ENCODE peak calls at places on chromosome 5, in ten cellular contexts. One of them, this sample, is unnamed.

GRCh38 chr5:172830876-172831662 is 3.0 kb upstream of the ERGIC1 start:
- DNase-seq in ACHN: no peak
- DNase-seq in type B pancreatic cell: no peak
- DNase-seq in HT1080: peak; percentile 77
- DNase-seq in activated CD8-positive, alpha-beta T cell treated with anti-CD3 and anti-CD28 coated beads, Interleukin-2, amount 10 ng/mL, durations not matched to agents 7 days and 5 days: no peak
- DNase-seq in DMS 273 treated with DMSO at 0.1 percent for 48 hours: no peak
- DNase-seq in EH: peak; percentile 86
- DNase-seq in sciatic nerve: peak; percentile 51
- DNase-seq in amygdala: no peak
- DNase-seq in central memory CD8-positive, alpha-beta T cell: no peak
- DNase-seq in this sample: no peak

GRCh38 chr5:178425621-178426068 is 164.5 kb downstream of the COL23A1 start:
- DNase-seq in amygdala: no peak
- DNase-seq in DMS 273 treated with DMSO at 0.1 percent for 48 hours: no peak
- DNase-seq in EH: no peak
- DNase-seq in activated CD8-positive, alpha-beta T cell treated with anti-CD3 and anti-CD28 coated beads, Interleukin-2, amount 10 ng/mL, durations not matched to agents 7 days and 5 days: no peak
- DNase-seq in HT1080: no peak
- DNase-seq in central memory CD8-positive, alpha-beta T cell: no peak
- DNase-seq in type B pancreatic cell: no peak
- DNase-seq in sciatic nerve: no peak
- DNase-seq in ACHN: no peak
- DNase-seq in this sample: no peak

GRCh38 chr5:124773291-124774001 is 27.0 kb upstream of the ZNF608 start:
- DNase-seq in ACHN: no peak
- DNase-seq in type B pancreatic cell: no peak
- DNase-seq in central memory CD8-positive, alpha-beta T cell: no peak
- DNase-seq in HT1080: no peak
- DNase-seq in DMS 273 treated with DMSO at 0.1 percent for 48 hours: no peak
- DNase-seq in activated CD8-positive, alpha-beta T cell treated with anti-CD3 and anti-CD28 coated beads, Interleukin-2, amount 10 ng/mL, durations not matched to agents 7 days and 5 days: no peak
- DNase-seq in amygdala: no peak
- DNase-seq in EH: no peak
- DNase-seq in sciatic nerve: no peak
- DNase-seq in this sample: no peak

GRCh38 chr5:177519463-177520235 is 2.9 kb upstream of the DDX41 start:
- DNase-seq in central memory CD8-positive, alpha-beta T cell: no peak
- DNase-seq in type B pancreatic cell: no peak
- DNase-seq in amygdala: no peak
- DNase-seq in activated CD8-positive, alpha-beta T cell treated with anti-CD3 and anti-CD28 coated beads, Interleukin-2, amount 10 ng/mL, durations not matched to agents 7 days and 5 days: no peak
- DNase-seq in EH: no peak
- DNase-seq in ACHN: no peak
- DNase-seq in HT1080: no peak
- DNase-seq in DMS 273 treated with DMSO at 0.1 percent for 48 hours: no peak
- DNase-seq in sciatic nerve: no peak
- DNase-seq in this sample: no peak

GRCh38 chr5:142125378-142125777 is 16.8 kb downstream of the NDFIP1 start:
- DNase-seq in EH: no peak
- DNase-seq in HT1080: no peak
- DNase-seq in sciatic nerve: no peak
- DNase-seq in amygdala: no peak
- DNase-seq in DMS 273 treated with DMSO at 0.1 percent for 48 hours: no peak
- DNase-seq in central memory CD8-positive, alpha-beta T cell: no peak
- DNase-seq in type B pancreatic cell: no peak
- DNase-seq in ACHN: no peak
- DNase-seq in activated CD8-positive, alpha-beta T cell treated with anti-CD3 and anti-CD28 coated beads, Interleukin-2, amount 10 ng/mL, durations not matched to agents 7 days and 5 days: no peak
- DNase-seq in this sample: no peak

GRCh38 chr5:169923988-169924387 is 56.3 kb downstream of the INSYN2B start:
- DNase-seq in type B pancreatic cell: no peak
- DNase-seq in EH: no peak
- DNase-seq in HT1080: no peak
- DNase-seq in ACHN: no peak
- DNase-seq in central memory CD8-positive, alpha-beta T cell: no peak
- DNase-seq in activated CD8-positive, alpha-beta T cell treated with anti-CD3 and anti-CD28 coated beads, Interleukin-2, amount 10 ng/mL, durations not matched to agents 7 days and 5 days: no peak
- DNase-seq in sciatic nerve: no peak
- DNase-seq in DMS 273 treated with DMSO at 0.1 percent for 48 hours: no peak
- DNase-seq in amygdala: no peak
- DNase-seq in this sample: no peak

GRCh38 chr5:150641826-150642566 is 1.5 kb downstream of the SYNPO start:
- DNase-seq in type B pancreatic cell: no peak
- DNase-seq in ACHN: no peak
- DNase-seq in EH: peak; percentile 53
- DNase-seq in activated CD8-positive, alpha-beta T cell treated with anti-CD3 and anti-CD28 coated beads, Interleukin-2, amount 10 ng/mL, durations not matched to agents 7 days and 5 days: no peak
- DNase-seq in sciatic nerve: peak; percentile 61
- DNase-seq in DMS 273 treated with DMSO at 0.1 percent for 48 hours: no peak
- DNase-seq in HT1080: no peak
- DNase-seq in amygdala: no peak
- DNase-seq in central memory CD8-positive, alpha-beta T cell: no peak
- DNase-seq in this sample: no peak

GRCh38 chr5:107230367-107230766 is 440.4 kb downstream of the EFNA5 start:
- DNase-seq in DMS 273 treated with DMSO at 0.1 percent for 48 hours: no peak
- DNase-seq in sciatic nerve: no peak
- DNase-seq in EH: no peak
- DNase-seq in amygdala: no peak
- DNase-seq in HT1080: no peak
- DNase-seq in central memory CD8-positive, alpha-beta T cell: no peak
- DNase-seq in activated CD8-positive, alpha-beta T cell treated with anti-CD3 and anti-CD28 coated beads, Interleukin-2, amount 10 ng/mL, durations not matched to agents 7 days and 5 days: no peak
- DNase-seq in ACHN: no peak
- DNase-seq in type B pancreatic cell: no peak
- DNase-seq in this sample: no peak

GRCh38 chr5:127447822-127448221 is 69.6 kb upstream of the PRRC1 start:
- DNase-seq in HT1080: peak; percentile 22
- DNase-seq in central memory CD8-positive, alpha-beta T cell: no peak
- DNase-seq in amygdala: no peak
- DNase-seq in ACHN: no peak
- DNase-seq in EH: peak; percentile 32
- DNase-seq in activated CD8-positive, alpha-beta T cell treated with anti-CD3 and anti-CD28 coated beads, Interleukin-2, amount 10 ng/mL, durations not matched to agents 7 days and 5 days: no peak
- DNase-seq in type B pancreatic cell: no peak
- DNase-seq in sciatic nerve: no peak
- DNase-seq in DMS 273 treated with DMSO at 0.1 percent for 48 hours: no peak
- DNase-seq in this sample: no peak

GRCh38 chr5:122313001-122313402 is 965 bp downstream of the SNCAIP start:
- DNase-seq in activated CD8-positive, alpha-beta T cell treated with anti-CD3 and anti-CD28 coated beads, Interleukin-2, amount 10 ng/mL, durations not matched to agents 7 days and 5 days: no peak
- DNase-seq in EH: peak; percentile 39
- DNase-seq in DMS 273 treated with DMSO at 0.1 percent for 48 hours: no peak
- DNase-seq in sciatic nerve: no peak
- DNase-seq in central memory CD8-positive, alpha-beta T cell: no peak
- DNase-seq in amygdala: no peak
- DNase-seq in type B pancreatic cell: no peak
- DNase-seq in ACHN: no peak
- DNase-seq in HT1080: peak; percentile 50
- DNase-seq in this sample: no peak

GRCh38 chr5:107340631-107341030 is 330.1 kb downstream of the EFNA5 start:
- DNase-seq in amygdala: no peak
- DNase-seq in type B pancreatic cell: no peak
- DNase-seq in EH: no peak
- DNase-seq in activated CD8-positive, alpha-beta T cell treated with anti-CD3 and anti-CD28 coated beads, Interleukin-2, amount 10 ng/mL, durations not matched to agents 7 days and 5 days: no peak
- DNase-seq in sciatic nerve: no peak
- DNase-seq in DMS 273 treated with DMSO at 0.1 percent for 48 hours: no peak
- DNase-seq in ACHN: no peak
- DNase-seq in HT1080: peak; percentile 3
- DNase-seq in central memory CD8-positive, alpha-beta T cell: no peak
- DNase-seq in this sample: no peak